ENCODE peak calls at places on chromosomes 11 and 22, in ten cellular contexts. A is A549; Y is body of pancreas; K is CD4-positive, CD25-positive, alpha-beta regulatory T cell; L is lung; Z is breast epithelium; J is adrenal gland; D is lower lobe of right lung; N is tibial nerve; G is PC-3. U is an unnamed sample. For H3K4me1, the result is how much of the 10 kb centered on the place peaks cover.

GRCh38 chr11:93326681-93327080 is 3.9 kb upstream of the DEUP1 start:
- DNase-seq in A (no peak), Y (no peak), K (no peak), L (no peak), Z (no peak), J (no peak), D (no peak), N (no peak), G (no peak), U (no peak)

GRCh38 chr11:78149646-78150045 is 10.2 kb upstream of the ALG8 start:
- DNase-seq in A (peak), Y (no peak), K (peak), L (no peak), Z (no peak), J (peak), D (no peak), N (peak), G (peak), U (peak)

GRCh38 chr11:78869293-78869692 is 294.6 kb upstream of the NARS2 start:
- DNase-seq in A (no peak), Y (no peak), K (no peak), L (no peak), Z (no peak), J (no peak), D (no peak), N (no peak), G (no peak), U (no peak)

GRCh38 chr11:54946429-54946828 is 239.8 kb downstream of the OR4A5 start:
- DNase-seq in A (no peak), Y (no peak), K (no peak), L (no peak), Z (no peak), J (no peak), D (no peak), N (no peak), G (no peak), U (no peak)

GRCh38 chr11:3164540-3165151 is 464 bp downstream of the OSBPL5 start:
- DNase-seq in A (no peak), Y (peak), K (no peak), L (no peak), Z (no peak), J (no peak), D (peak), N (no peak), G (no peak), U (peak)

GRCh38 chr11:21133722-21134121 is 464.3 kb downstream of the NELL1 start:
- DNase-seq in A (no peak), Y (no peak), K (no peak), L (no peak), Z (no peak), J (no peak), D (no peak), N (no peak), G (no peak), U (no peak)

GRCh38 chr11:67468056-67468455 is 995 bp downstream of the TMEM134 start:
- DNase-seq in A (no peak), Y (peak), K (no peak), L (peak), Z (peak), J (peak), D (peak), N (no peak), G (peak), U (no peak)

GRCh38 chr11:130022799-130023198 is 20.2 kb upstream of the PRDM10 start:
- DNase-seq in A (no peak), Y (no peak), K (no peak), L (no peak), Z (no peak), J (no peak), D (no peak), N (no peak), G (peak), U (no peak)

GRCh38 chr11:133082851-133083488 is 449.3 kb downstream of the OPCML start:
- DNase-seq in A (peak), Y (peak), K (peak), L (peak), Z (no peak), J (peak), D (peak), N (peak), G (no peak), U (no peak)

GRCh38 chr11:66869471-66869870 is 12.6 kb downstream of the LRFN4 start:
- DNase-seq in A (no peak), Y (no peak), K (peak), L (no peak), Z (no peak), J (no peak), D (no peak), N (no peak), G (no peak), U (no peak)

GRCh38 chr11:86955674-86956522 is 703 bp upstream of the FZD4 start:
- DNase-seq in A (peak), Y (peak), K (no peak), L (peak), Z (peak), J (peak), D (peak), N (peak), G (peak), U (peak)

GRCh38 chr11:93099811-93100210 is 98.0 kb downstream of the SLC36A4 start:
- DNase-seq in A (no peak), Y (no peak), K (no peak), L (no peak), Z (no peak), J (no peak), D (no peak), N (no peak), G (no peak), U (no peak)

GRCh38 chr11:2802389-2803185 is 83.0 kb downstream of the CDKN1C start:
- DNase-seq in A (no peak), Y (peak), K (no peak), L (peak), Z (peak), J (peak), D (peak), N (no peak), G (no peak), U (peak)

GRCh38 chr22:17087176-17088131 is 2.7 kb downstream of the IL17RA start:
- DNase-seq in A (no peak), Y (no peak), K (peak), L (no peak), Z (no peak), J (no peak), D (no peak), N (no peak), G (no peak), U (no peak)

GRCh38 chr11:72924568-72925190 is 110.5 kb downstream of the ATG16L2 start:
- DNase-seq in A (peak), Y (no peak), K (peak), L (no peak), Z (no peak), J (no peak), D (no peak), N (no peak), G (peak), U (no peak)

GRCh38 chr22:20196094-20196840 is 45.4 kb upstream of the CCDC188 start:
- DNase-seq in A (no peak), Y (no peak), K (no peak), L (no peak), Z (no peak), J (no peak), D (no peak), N (no peak), G (no peak), U (no peak)

GRCh38 chr22:44111562-44112155 is 69.1 kb upstream of the PARVG start:
- DNase-seq in A (no peak), Y (no peak), K (no peak), L (no peak), Z (no peak), J (no peak), D (no peak), N (no peak), G (no peak), U (no peak)
- H3K27ac ChIP-seq in A (no peak), Y (no peak), K (no peak), L (no peak), Z (no peak), J (no peak), D (no peak), N (no peak), G (no peak), U (no peak)

GRCh38 chr22:26563022-26563421 is 26.9 kb downstream of the TPST2 start:
- DNase-seq in A (no peak), Y (peak), K (peak), L (no peak), Z (no peak), J (no peak), D (no peak), N (no peak), G (no peak), U (no peak)
- H3K4me1 ChIP-seq in A (under half), Y (under half), K (under half), L (under half), Z (under half), J (under half), D (under half), N (under half), G (under half), U (under half)

DNA sequence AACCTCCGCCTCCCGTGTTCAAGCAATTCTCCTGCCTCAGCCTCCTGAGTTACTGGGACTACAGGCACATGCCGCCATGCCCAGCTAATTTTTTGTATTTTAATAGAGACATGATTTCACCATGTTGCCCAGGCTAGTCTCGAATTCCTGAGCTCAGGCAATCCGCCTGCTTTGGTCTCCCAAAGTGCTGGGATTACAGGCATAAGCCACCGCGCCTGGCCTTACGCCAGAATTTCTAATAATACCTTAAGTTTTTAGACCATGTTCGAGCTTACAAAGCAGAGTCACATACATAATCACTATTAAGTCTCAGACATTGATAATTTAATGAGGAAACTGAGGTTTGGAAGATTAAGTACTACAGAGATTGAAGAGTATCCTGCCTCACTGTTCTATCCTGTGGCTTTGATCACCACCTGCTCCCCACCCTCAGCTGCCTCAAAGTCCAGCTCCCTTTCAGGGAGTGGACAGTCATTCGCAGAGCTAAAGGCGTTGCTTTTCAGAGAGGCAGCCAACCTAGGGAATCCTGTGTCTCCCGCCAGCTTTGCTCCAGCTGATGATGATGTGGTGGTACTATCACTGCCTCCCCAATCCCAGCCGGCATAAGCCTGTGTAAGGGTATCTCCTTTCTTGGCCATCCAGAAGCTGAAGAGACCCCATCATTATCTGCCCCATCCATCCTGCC is 7.7 kb downstream of the UBASH3B start:
- DNase-seq in A (no peak), Y (no peak), K (no peak), L (no peak), Z (no peak), J (no peak), D (no peak), N (no peak), G (no peak), U (no peak)
- H3K27ac ChIP-seq in A (no peak), Y (no peak), K (no peak), L (no peak), Z (no peak), J (no peak), D (no peak), N (no peak), G (no peak), U (no peak)

GRCh38 chr11:46917109-46918086 is 952 bp downstream of the LRP4 start:
- DNase-seq in A (peak), Y (no peak), K (no peak), L (no peak), Z (no peak), J (no peak), D (no peak), N (no peak), G (no peak), U (no peak)
- H3K4me1 ChIP-seq in A (under half), Y (under half), K (under half), L (under half), Z (under half), J (half or more), D (under half), N (half or more), G (under half), U (under half)

GRCh38 chr11:117861151-117862018 is 15.1 kb downstream of the FXYD6 start:
- DNase-seq in A (no peak), Y (no peak), K (no peak), L (no peak), Z (no peak), J (no peak), D (no peak), N (no peak), G (peak), U (no peak)
- H3K27ac ChIP-seq in A (no peak), Y (peak), K (no peak), L (peak), Z (no peak), J (peak), D (peak), N (peak), G (no peak), U (no peak)

DNA sequence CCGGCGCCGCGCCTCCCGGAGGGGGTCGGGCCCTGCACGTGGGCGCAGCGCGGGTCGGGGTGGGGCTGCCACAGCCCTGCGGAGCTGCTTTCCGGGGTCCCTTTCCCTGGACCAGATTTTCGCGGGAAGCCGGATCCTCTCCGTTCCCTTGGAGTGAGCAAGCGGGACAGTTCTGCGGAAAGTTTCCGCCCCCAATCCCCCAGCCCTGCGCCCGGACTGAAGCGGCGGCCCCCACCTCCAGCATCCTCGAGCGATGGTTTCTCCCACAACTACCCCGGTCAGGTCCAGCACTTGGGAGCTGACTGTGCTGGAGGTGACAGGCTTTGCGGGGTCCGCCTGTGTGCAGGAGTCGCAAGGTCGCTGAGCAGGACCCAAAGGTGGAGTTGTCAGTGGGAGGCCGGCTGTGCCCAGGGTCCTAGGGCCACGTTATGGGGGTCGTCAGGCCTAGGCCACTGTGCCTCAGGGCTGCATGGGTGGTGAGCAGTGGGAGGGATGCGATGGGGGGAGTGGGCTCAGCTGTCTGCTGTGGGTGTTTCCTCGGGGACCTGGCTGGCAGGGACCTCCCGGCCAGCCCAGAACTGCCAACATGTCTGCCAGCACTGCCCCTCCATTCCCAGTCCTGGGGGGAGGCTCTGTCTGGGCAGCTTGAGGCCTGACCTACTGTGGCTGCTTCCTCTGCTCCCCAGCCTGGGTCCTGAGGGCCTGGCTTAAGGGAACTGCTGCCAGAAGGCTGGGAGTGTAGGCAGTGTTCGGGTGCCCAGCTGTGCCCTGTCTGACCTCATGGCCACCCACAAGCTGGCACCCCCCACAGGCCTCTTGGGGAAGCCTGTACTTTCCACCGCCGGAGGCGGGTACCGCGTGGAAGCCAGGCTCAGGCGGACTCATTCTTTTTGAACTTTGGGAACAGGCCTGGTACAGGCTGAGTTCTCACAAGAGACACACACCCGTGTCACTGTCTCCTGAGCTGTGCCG is 726 bp downstream of the ST3GAL4 start:
- DNase-seq in A (no peak), Y (peak), K (peak), L (no peak), Z (peak), J (peak), D (peak), N (no peak), G (peak), U (no peak)
- H3K4me1 ChIP-seq in A (half or more), Y (under half), K (under half), L (under half), Z (under half), J (half or more), D (half or more), N (half or more), G (half or more), U (half or more)

U was measured in ascending aorta.